ENCODE peak calls at places on chromosome X, in four cellular contexts. E, V, P and Z are unnamed samples. For H3K4me1, H3K36me3 and H3K9me3, the result is how much of the 10 kb centered on the place peaks cover.

GRCh38 chrX:41047878-41048534 is 37.2 kb upstream of the USP9X start:
- DNase-seq in E (peak), V (no peak), P (no peak), Z (no peak)

GRCh38 chrX:78377186-78377585 is 49.8 kb upstream of the CYSLTR1 start:
- DNase-seq in P (no peak), E (no peak), V (no peak), Z (no peak)

GRCh38 chrX:125293792-125294780 is 25.6 kb upstream of the TEX13C start:
- DNase-seq in V (no peak), P (no peak), E (no peak), Z (no peak)

GRCh38 chrX:118423558-118423957 is 72.1 kb upstream of the DOCK11 start:
- DNase-seq in P (no peak), E (no peak), V (no peak), Z (no peak)

GRCh38 chrX:148567229-148567628 is 66.8 kb downstream of the AFF2 start:
- DNase-seq in V (no peak), E (no peak), P (no peak), Z (no peak)

GRCh38 chrX:128436397-128437103 is 384.3 kb upstream of the ACTRT1 start:
- DNase-seq in E (no peak), V (no peak), P (no peak), Z (no peak)

GRCh38 chrX:65601126-65601525 is 66.3 kb upstream of the MSN start:
- DNase-seq in E (no peak), P (no peak), V (no peak), Z (no peak)

GRCh38 chrX:94600077-94600476 is 926.1 kb downstream of the FAM133A start:
- DNase-seq in E (no peak), V (no peak), P (no peak), Z (no peak)

GRCh38 chrX:49106930-49107329 is 16.6 kb downstream of the GPKOW start:
- DNase-seq in P (no peak), E (peak), V (no peak), Z (peak)

GRCh38 chrX:104112326-104112951 is at the start of gene ZCCHC18:
- DNase-seq in P (peak), V (peak), E (peak), Z (peak)

GRCh38 chrX:153886915-153887314 is 942 bp upstream of the L1CAM start:
- DNase-seq in E (no peak), V (no peak), P (no peak), Z (no peak)

GRCh38 chrX:128816919-128817318 is 706.4 kb downstream of the SMARCA1 start:
- DNase-seq in P (no peak), E (no peak), V (no peak), Z (no peak)

GRCh38 chrX:141405486-141405877 is 163.2 kb upstream of the SPANXC start:
- DNase-seq in E (no peak), P (no peak), V (no peak), Z (no peak)

GRCh38 chrX:43349363-43349762 is 306.7 kb upstream of the MAOA start:
- DNase-seq in V (no peak), P (no peak), E (peak), Z (peak)

GRCh38 chrX:32871636-32872035 is 339.7 kb downstream of the DMD start:
- DNase-seq in P (no peak), E (no peak), V (no peak), Z (no peak)

GRCh38 chrX:135396109-135396508 is 25.6 kb upstream of the SMIM10L2A start:
- DNase-seq in E (no peak), P (no peak), V (no peak), Z (no peak)

GRCh38 chrX:149511081-149511480 is 6.0 kb upstream of the IDS start:
- DNase-seq in P (no peak), V (no peak), E (no peak), Z (no peak)

GRCh38 chrX:119417376-119417775 is 18.2 kb downstream of the SLC25A43 start:
- DNase-seq in V (no peak), P (no peak), E (no peak), Z (no peak)

GRCh38 chrX:45592067-45592466 is 391.4 kb upstream of the DIPK2B start:
- DNase-seq in V (no peak), E (no peak), P (no peak), Z (no peak)

GRCh38 chrX:54494970-54495813 is 842 bp downstream of the FGD1 start:
- DNase-seq in V (peak), P (no peak), E (peak), Z (no peak)

GRCh38 chrX:112612558-112612957 is 67.2 kb downstream of the LHFPL1 start:
- DNase-seq in P (no peak), V (no peak), E (no peak), Z (no peak)

GRCh38 chrX:44232100-44232499 is 111.4 kb downstream of the EFHC2 start:
- DNase-seq in V (no peak), P (no peak), E (no peak), Z (no peak)

GRCh38 chrX:138191998-138192397 is 519.5 kb downstream of the FGF13 start:
- DNase-seq in E (no peak), V (no peak), P (no peak), Z (no peak)

GRCh38 chrX:40323977-40324376 is 226.2 kb upstream of the BCOR start:
- DNase-seq in E (no peak), V (no peak), P (no peak), Z (no peak)

GRCh38 chrX:47644557-47645091 is 5.7 kb downstream of the ELK1 start:
- DNase-seq in E (no peak), P (no peak), V (no peak), Z (no peak)

GRCh38 chrX:136953867-136954787 is 73.6 kb upstream of the RBMX start:
- DNase-seq in V (peak), E (peak), P (peak), Z (peak)

GRCh38 chrX:23341452-23341851 is 6.8 kb downstream of the PTCHD1 start:
- DNase-seq in E (no peak), P (no peak), V (no peak), Z (no peak)

GRCh38 chrX:79719568-79720231 is 294.9 kb upstream of the TBX22 start:
- DNase-seq in V (no peak), E (no peak), P (no peak), Z (no peak)

GRCh38 chrX:56802921-56803848 is 74.1 kb downstream of the NBDY start:
- DNase-seq in E (peak), P (peak), V (peak), Z (peak)

GRCh38 chrX:138150709-138151108 is 560.8 kb downstream of the FGF13 start:
- DNase-seq in P (no peak), V (no peak), E (no peak), Z (no peak)

GRCh38 chrX:6227445-6227820 is 1.2 kb downstream of the NLGN4X start:
- DNase-seq in E (no peak), P (no peak), V (no peak), Z (no peak)

GRCh38 chrX:27619975-27620374 is 29.8 kb downstream of the DCAF8L2 start:
- DNase-seq in P (no peak), V (no peak), E (no peak), Z (no peak)

DNA sequence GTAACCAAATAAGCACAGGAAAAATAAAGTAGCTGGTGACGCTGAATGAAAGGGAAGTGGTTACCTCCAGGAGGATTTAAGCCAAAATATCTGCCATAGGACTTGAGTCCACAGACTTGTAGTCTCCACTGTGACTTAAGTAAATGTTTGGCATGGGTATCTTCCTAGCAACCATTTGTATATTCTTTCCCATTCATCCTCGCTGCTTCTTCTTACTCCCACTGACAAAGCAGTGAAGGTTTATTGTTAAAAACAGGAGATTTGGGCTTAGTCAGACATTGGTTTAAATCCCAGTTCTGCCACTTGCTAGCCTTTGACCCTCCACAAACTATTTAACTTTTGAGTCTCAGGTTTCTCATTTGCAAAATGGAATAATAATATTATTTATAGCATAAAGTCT is 22.3 kb downstream of the COL4A6 start:
- DNase-seq in P (no peak), E (no peak), V (no peak), Z (no peak)
- H3K4me1 ChIP-seq in P (under half), E (under half), V (under half), Z (under half)

GRCh38 chrX:111098874-111099273 is 2.9 kb downstream of the PAK3 start:
- DNase-seq in E (peak), V (no peak), P (peak), Z (peak)
- H3K36me3 ChIP-seq in E (under half), V (under half), P (under half), Z (under half)

DNA sequence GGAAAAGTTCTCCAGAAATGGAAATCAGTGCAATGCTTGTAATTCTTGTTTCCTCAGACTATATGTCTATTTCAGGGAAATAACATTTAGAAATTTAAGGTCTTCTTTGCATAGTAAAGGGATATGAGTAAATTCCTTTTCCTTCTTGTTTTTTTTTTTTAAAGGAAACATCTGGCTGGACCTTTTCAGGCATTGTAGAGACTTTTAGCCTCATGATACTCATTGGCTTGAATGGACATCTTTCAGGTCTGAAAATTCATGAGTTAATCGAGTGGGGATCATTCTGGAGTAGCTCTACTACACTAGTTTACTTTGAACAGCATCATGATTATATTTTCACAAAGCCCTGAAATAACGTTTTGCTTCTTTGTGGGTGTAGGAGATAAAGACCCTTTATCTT is 88.6 kb upstream of the CBLL2 start:
- DNase-seq in P (no peak), E (no peak), V (no peak), Z (no peak)
- H3K9me3 ChIP-seq in P (under half), E (under half), V (under half), Z (under half)

GRCh38 chrX:96688789-96689188 is 4.1 kb downstream of the DIAPH2 start:
- DNase-seq in V (no peak), P (no peak), E (no peak), Z (no peak)
- H3K4me1 ChIP-seq in V (under half), P (under half), E (under half), Z (under half)

DNA sequence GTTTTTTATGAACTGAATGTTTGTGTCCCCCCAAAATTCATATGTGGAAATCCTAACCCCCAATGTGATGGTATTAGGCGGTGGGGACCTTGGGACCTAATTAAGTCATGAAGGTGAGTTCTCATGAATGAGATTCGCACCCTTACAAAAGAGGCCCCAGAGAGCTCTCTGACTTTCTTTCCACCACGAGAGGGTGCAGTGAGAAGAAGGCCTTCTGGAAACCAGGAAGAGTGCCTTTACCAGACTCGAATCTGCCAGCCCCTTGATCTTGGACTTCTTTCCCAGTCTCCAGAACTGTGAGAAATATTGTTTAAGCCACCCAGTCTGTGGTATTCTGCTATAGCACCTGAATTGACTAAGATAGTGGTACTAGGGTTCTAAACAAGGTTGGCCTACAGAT is 40.8 kb downstream of the STK26 start:
- DNase-seq in P (no peak), E (no peak), V (no peak), Z (no peak)
- H3K36me3 ChIP-seq in P (under half), E (under half), V (under half), Z (under half)

DNA sequence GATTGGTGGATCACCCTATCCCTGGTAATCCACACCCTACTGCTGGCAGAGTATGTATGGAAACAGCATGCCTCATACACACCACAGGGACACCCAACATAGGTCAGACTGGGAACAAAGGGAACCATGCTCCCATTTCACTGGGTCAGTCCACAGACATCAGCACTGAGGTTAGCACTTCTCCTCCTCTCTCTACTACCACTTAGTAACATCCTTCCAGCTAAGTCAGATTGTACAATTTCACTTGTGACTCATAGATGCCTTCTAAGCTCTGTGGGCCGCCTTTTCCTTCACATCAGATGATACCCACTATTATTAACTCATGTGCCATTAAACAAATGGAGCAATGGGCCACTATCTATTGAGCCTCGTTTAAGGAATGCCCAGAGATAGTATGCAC is 15.5 kb upstream of the ZXDA start:
- DNase-seq in E (no peak), V (no peak), P (no peak), Z (no peak)
- H3K9me3 ChIP-seq in E (under half), V (under half), P (under half), Z (under half)

GRCh38 chrX:1472975-1473374 is 20.3 kb upstream of the ASMTL start:
- DNase-seq in E (no peak), P (no peak), V (no peak), Z (no peak)
- H3K4me1 ChIP-seq in E (under half), P (under half), V (under half), Z (half or more)